ENCODE peak calls at places on chromosomes 16 and 17, in four cellular contexts. Y is mucosa of descending colon, J is BJ, P is uterus. R is an unnamed sample.

GRCh38 chr17:7285679-7286078 is 4.2 kb downstream of the SLC2A4 start:
- DNase-seq in Y (no peak), J (no peak), P (no peak), R (no peak)

GRCh38 chr17:35930211-35931065 is at the start of gene RDM1:
- DNase-seq in Y (peak), P (no peak), J (no peak), R (peak)

GRCh38 chr16:89373355-89374110 is 116.8 kb downstream of the ANKRD11 start:
- DNase-seq in J (no peak), Y (no peak), P (peak), R (peak)

GRCh38 chr16:4613636-4614570 is 785 bp downstream of the UBALD1 start:
- DNase-seq in J (no peak), Y (peak), P (no peak), R (peak)

GRCh38 chr16:65919977-65920376 is 446.5 kb upstream of the CDH5 start:
- DNase-seq in P (no peak), J (no peak), Y (no peak), R (no peak)

GRCh38 chr17:77744268-77744988 is 214.1 kb upstream of the TNRC6C start:
- DNase-seq in P (no peak), J (no peak), Y (no peak), R (no peak)

GRCh38 chr16:4298761-4299522 is 16.9 kb upstream of the GLIS2 start:
- DNase-seq in Y (peak), J (peak), P (peak), R (peak)

GRCh38 chr17:67666028-67666427 is 51.7 kb upstream of the NOL11 start:
- DNase-seq in P (no peak), Y (no peak), J (no peak), R (no peak)

GRCh38 chr16:66085651-66086050 is 280.8 kb upstream of the CDH5 start:
- DNase-seq in J (no peak), P (no peak), Y (no peak), R (no peak)

GRCh38 chr17:4788159-4788806 is 481 bp upstream of the GLTPD2 start:
- DNase-seq in Y (no peak), J (no peak), P (no peak), R (peak)

GRCh38 chr17:4786111-4786491 is at the start of gene VMO1:
- DNase-seq in Y (peak), J (no peak), P (peak), R (peak)

GRCh38 chr17:4785311-4786110 is 653 bp downstream of the VMO1 start:
- DNase-seq in P (no peak), Y (no peak), J (no peak), R (no peak)

GRCh38 chr17:4788807-4789700 is at the start of gene GLTPD2:
- DNase-seq in Y (peak), P (no peak), J (no peak), R (no peak)

GRCh38 chr17:4786516-4786915 is 352 bp upstream of the VMO1 start:
- DNase-seq in P (no peak), Y (no peak), J (no peak), R (peak)
- H3K4me3 ChIP-seq in P (peak), Y (no peak), J (no peak), R (no peak)

GRCh38 chr17:76421054-76421427 is 31.9 kb downstream of the UBE2O start:
- DNase-seq in J (no peak), P (no peak), Y (no peak), R (peak)
- H3K4me3 ChIP-seq in J (no peak), P (no peak), Y (no peak), R (no peak)

GRCh38 chr16:11354733-11355574 is 9.7 kb downstream of the RMI2 start:
- DNase-seq in P (no peak), Y (no peak), J (no peak), R (peak)

GRCh38 chr16:11358531-11358930 is 13.3 kb downstream of the RMI2 start:
- DNase-seq in P (no peak), J (no peak), Y (no peak), R (no peak)

GRCh38 chr16:11356573-11357331 is 11.5 kb downstream of the RMI2 start:
- DNase-seq in J (no peak), P (peak), Y (peak), R (peak)

GRCh38 chr16:11354407-11354732 is 9.1 kb downstream of the RMI2 start:
- DNase-seq in P (no peak), J (no peak), Y (no peak), R (no peak)

GRCh38 chr16:11355862-11356261 is 10.6 kb downstream of the RMI2 start:
- DNase-seq in Y (no peak), J (no peak), P (no peak), R (no peak)
- H3K4me3 ChIP-seq in Y (no peak), J (no peak), P (no peak), R (no peak)

GRCh38 chr16:54939537-54940278 is 9.0 kb downstream of the IRX5 start:
- DNase-seq in Y (no peak), J (no peak), P (no peak), R (no peak)

GRCh38 chr16:54936979-54937672 is 6.5 kb downstream of the IRX5 start:
- DNase-seq in J (no peak), Y (no peak), P (no peak), R (peak)

GRCh38 chr16:54938351-54939346 is 8.0 kb downstream of the IRX5 start:
- DNase-seq in J (no peak), P (no peak), Y (no peak), R (peak)

GRCh38 chr16:54936086-54936978 is 5.7 kb downstream of the IRX5 start:
- DNase-seq in P (no peak), J (no peak), Y (no peak), R (peak)

DNA sequence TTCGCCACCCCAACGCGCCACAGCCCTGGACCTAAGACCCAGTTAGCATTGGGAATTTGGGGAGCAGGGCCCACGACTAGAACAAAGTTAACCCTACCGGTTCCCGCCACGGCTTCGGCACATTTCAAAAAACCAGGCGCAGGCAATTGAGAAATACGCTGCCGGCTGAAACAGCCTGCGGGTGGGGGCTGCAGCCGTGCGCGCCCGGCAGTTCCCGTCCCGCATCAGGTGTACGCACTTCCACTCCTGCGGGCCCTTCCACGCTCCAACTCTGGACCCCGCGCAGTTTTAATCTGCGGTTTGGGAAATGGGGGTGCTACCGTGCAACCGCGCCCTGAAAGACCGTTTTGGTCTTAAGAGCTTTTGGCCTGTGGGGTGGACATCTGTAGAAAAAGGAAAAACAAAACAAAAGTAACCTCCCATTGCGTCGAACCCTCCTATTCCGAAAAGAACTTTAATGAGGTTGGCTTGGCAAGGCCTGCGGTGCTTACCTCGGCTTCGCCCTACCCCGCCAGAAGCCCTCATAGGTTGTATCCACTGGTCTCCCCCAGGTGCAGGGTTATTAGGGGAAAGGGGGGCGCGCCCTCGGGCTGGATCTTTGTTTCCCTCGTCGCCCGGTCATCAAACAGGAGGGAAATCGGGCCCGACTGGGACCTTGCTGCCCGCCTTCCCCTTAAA is 7.1 kb downstream of the IRX5 start:
- DNase-seq in Y (no peak), J (no peak), P (no peak), R (no peak)
- H3K4me3 ChIP-seq in Y (no peak), J (peak), P (no peak), R (peak)

GRCh38 chr17:2011421-2012371 is 13.4 kb downstream of the RTN4RL1 start:
- DNase-seq in J (no peak), Y (peak), P (no peak), R (peak)
- H3K4me3 ChIP-seq in J (no peak), Y (no peak), P (no peak), R (peak)

GRCh38 chr17:8894189-8894611 is 26.7 kb upstream of the PIK3R6 start:
- DNase-seq in P (no peak), Y (no peak), J (no peak), R (no peak)
- H3K4me3 ChIP-seq in P (no peak), Y (no peak), J (no peak), R (no peak)

DNA sequence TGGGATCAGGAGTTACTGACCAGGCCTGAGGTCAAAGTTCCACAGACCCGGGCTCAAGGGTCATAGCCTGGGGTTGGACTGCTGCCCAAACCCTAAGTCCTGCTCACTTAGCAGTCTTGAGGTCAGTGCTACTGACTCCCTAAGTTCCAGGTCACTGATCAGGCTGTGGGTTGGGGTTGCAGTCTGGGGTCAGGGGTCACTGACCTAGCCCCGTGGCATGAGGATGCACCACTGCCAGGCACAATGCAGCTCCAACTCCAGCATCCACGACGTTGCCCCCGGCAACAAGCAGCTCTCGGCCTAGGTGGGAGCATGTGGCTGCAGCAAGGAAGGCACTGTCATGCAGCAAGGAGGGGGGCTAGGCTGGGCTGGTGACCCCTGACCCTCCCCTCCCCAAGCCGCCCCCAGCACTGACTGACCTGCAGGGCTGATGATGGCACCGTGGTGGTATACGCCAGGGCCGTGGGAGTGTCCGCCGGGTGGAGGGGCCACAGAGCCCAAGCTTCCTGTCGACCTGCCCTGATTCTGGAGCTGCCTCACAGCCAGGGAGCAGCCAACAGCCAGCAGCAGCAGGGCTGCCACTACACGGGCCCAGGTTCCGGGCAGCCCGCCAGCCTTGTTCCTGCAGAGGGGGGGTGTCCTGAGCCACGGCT is 1.1 kb downstream of the GGT6 start:
- DNase-seq in P (no peak), J (no peak), Y (peak), R (no peak)
- H3K4me3 ChIP-seq in P (no peak), J (no peak), Y (peak), R (no peak)

GRCh38 chr17:39982069-39982371 is 1.4 kb downstream of the PSMD3 start:
- DNase-seq in J (no peak), P (no peak), Y (no peak), R (no peak)
- H3K4me3 ChIP-seq in J (peak), P (peak), Y (no peak), R (peak)

GRCh38 chr16:84298376-84298899 is 3.8 kb downstream of the WFDC1 start:
- DNase-seq in P (no peak), Y (no peak), J (no peak), R (no peak)

GRCh38 chr16:84303516-84303915 is 8.8 kb downstream of the WFDC1 start:
- DNase-seq in Y (no peak), P (no peak), J (no peak), R (no peak)

GRCh38 chr16:84303023-84303422 is 8.3 kb downstream of the WFDC1 start:
- DNase-seq in Y (no peak), J (peak), P (peak), R (peak)

GRCh38 chr16:84299734-84300440 is 5.2 kb downstream of the WFDC1 start:
- DNase-seq in J (no peak), Y (no peak), P (no peak), R (no peak)

DNA sequence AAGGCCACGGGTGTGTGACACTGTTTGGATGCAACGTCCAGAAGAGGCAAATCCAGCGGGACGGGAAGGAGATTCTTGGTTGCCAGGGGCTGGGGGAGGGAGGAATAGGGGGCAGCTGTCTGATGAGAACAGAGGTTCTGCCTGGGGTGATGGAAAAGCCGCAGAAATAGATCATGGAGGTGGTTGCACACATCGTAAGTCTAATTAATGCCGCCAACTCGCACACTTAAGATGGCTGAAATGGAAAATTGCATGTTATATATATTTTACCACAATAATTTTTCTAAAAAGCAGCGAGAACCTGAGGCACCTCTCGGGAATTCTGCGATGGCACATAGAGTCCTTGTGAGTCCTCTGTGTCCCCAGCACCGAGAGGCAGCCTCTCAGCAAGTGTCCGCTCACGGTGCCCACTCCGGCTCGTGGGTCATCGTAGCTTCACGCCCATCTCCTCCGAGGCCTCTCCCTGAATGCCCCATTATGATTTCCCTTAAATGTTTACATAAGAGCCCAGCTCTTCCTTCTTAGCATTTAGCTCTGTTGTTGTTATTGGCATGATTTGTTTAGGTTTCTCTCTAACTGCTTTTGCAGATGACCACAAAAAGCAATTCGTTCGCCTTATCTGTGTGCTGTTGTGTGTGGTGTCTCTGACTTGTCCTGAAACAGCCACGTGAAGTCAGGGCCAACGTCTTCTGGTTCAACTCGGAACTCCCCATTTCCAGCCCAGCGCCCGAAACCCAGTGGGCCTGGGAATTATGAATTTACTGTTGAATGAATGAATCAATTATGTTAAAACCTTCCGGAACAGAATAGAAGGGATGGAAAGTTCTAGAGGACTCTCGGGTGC is 7.7 kb downstream of the WFDC1 start:
- DNase-seq in Y (no peak), J (no peak), P (no peak), R (no peak)
- H3K4me3 ChIP-seq in Y (no peak), J (no peak), P (no peak), R (no peak)

DNA sequence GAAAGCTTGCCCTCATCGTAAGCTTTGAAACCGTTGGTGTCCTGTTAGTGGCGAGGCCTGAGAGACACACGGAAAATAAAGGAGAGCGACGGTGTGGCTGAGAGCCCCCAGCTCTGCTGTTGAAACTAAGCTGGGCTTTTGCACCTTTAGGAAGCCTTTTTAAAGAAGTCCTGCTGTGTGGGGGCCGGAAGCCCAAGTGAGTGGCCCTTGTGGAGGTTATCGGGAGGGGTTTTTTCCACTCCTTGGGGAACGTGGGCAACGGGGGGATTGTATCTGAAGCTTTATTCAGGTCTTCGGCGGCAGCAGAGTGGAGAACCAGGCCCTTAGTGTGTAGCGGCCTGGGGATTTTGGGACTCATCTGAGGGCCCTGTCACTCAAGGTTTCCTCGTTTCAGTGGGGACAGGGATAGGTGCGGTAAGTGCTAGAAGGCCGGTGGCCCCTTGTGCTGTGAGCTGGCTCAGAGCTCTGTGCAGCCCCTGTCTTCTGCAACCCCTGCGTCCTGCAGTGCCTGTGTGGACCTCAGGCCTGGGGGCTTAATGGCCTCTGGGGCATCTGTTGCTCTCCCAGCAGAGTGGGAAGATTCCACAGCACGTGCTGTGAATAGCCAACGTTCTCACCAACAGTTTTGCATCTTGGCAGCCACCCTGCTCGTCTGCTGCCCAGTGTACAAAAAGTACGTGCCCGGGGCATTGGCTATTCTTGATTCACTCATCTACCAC is 4.7 kb downstream of the FOXC2 start:
- DNase-seq in Y (no peak), J (no peak), P (no peak), R (no peak)
- H3K4me3 ChIP-seq in Y (no peak), J (peak), P (no peak), R (peak)